ENCODE peak calls at places on chromosomes 4 and X, in eight cellular contexts. Z is SK-N-SH, G is K562, N is HCT116, B is transverse colon, C is suprapubic skin, I is vagina, V is prostate gland. A is an unnamed sample. For H3K4me1, the result is how much of the 10 kb centered on the place peaks cover.

GRCh38 chr4:84221704-84222103 is 277.4 kb downstream of the NKX6-1 start:
- DNase-seq in Z (no peak), V (no peak), N (no peak), I (no peak), G (no peak), B (no peak), C (no peak), A (no peak)

GRCh38 chr4:3500634-3501101 is 31.6 kb downstream of the LRPAP1 start:
- DNase-seq in C (no peak), I (no peak), B (no peak), Z (no peak), G (no peak), V (no peak), N (no peak), A (no peak)

GRCh38 chr4:88981571-88981970 is 75.4 kb downstream of the FAM13A start:
- DNase-seq in G (no peak), I (no peak), B (no peak), Z (no peak), N (no peak), C (no peak), V (no peak), A (no peak)

GRCh38 chrX:147476008-147476407 is 435.7 kb upstream of the FMR1 start:
- DNase-seq in I (no peak), V (no peak), B (peak), Z (peak), G (peak), N (no peak), C (no peak), A (no peak)

GRCh38 chr4:8585721-8586161 is 5.5 kb downstream of the GPR78 start:
- DNase-seq in Z (no peak), V (no peak), N (no peak), C (peak), B (no peak), I (no peak), G (no peak), A (no peak)

GRCh38 chr4:119646347-119647071 is 17.9 kb upstream of the PDE5A start:
- DNase-seq in V (peak), G (no peak), N (no peak), I (no peak), C (no peak), B (peak), Z (no peak), A (no peak)

GRCh38 chrX:68196939-68197791 is 236.1 kb downstream of the OPHN1 start:
- DNase-seq in Z (peak), N (peak), V (peak), G (peak), I (no peak), B (peak), C (no peak), A (no peak)

GRCh38 chr4:5471691-5472090 is 236.7 kb downstream of the EVC2 start:
- DNase-seq in N (no peak), V (no peak), I (no peak), Z (no peak), G (no peak), C (peak), B (no peak), A (no peak)

GRCh38 chr4:173498023-173498422 is 32.0 kb downstream of the HAND2 start:
- DNase-seq in B (no peak), G (no peak), V (no peak), I (no peak), C (no peak), N (no peak), Z (no peak), A (no peak)

DNA sequence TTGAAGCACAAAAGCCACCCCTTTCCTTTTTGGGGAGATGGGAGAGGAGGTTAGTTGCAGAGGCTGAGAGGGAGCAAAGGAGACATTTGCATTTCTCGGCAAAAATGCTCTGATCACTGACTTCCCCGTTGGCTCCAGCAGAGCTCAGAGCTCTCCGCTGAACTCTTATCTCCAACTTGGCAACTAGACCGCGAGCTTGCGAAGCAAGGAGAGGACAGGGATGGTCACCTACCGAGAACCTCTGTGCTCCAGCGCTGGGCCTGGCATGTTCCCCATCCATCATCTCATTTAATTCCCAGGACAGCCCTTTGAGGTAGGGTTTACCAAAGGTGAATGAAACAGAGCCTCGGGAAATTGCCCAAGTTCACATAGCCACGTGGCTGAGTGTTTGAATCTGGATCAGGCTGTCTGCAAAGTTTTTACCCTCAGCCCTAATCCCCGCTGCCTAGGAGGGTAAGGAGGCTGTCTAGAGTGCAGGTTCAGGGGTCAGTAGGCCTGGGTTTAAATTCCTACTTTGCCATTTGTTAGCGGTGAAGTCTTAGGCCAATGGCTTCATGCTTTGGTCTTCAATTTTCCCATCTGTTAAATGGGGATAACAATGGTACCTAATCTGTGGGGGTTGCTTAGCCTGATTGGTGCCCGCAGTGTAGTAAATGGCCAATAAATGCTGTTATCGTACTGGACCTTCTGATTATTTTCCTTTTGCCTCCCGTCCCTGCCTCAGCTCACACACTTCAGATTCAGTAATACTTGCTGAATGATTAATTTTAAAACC is 3.8 kb upstream of the CITED1 start:
- DNase-seq in B (no peak), G (no peak), C (no peak), I (peak), V (no peak), Z (no peak), N (no peak), A (no peak)
- H3K4me3 ChIP-seq in B (peak), G (peak), C (peak), I (peak), V (no peak), Z (peak), N (peak), A (no peak)

GRCh38 chr4:113012122-113012725 is 37.2 kb upstream of the ANK2 start:
- DNase-seq in Z (peak), C (no peak), I (no peak), G (no peak), V (no peak), B (no peak), N (no peak), A (no peak)

GRCh38 chr4:113016377-113016776 is 33.1 kb upstream of the ANK2 start:
- DNase-seq in B (no peak), V (no peak), Z (no peak), G (no peak), C (no peak), I (no peak), N (no peak), A (no peak)

GRCh38 chr4:113013746-113014145 is 35.7 kb upstream of the ANK2 start:
- DNase-seq in C (no peak), V (no peak), I (no peak), G (no peak), Z (no peak), N (no peak), B (no peak), A (no peak)

GRCh38 chr4:113008726-113009125 is 40.7 kb upstream of the ANK2 start:
- DNase-seq in C (no peak), I (no peak), B (no peak), N (no peak), Z (no peak), G (no peak), V (no peak), A (no peak)

DNA sequence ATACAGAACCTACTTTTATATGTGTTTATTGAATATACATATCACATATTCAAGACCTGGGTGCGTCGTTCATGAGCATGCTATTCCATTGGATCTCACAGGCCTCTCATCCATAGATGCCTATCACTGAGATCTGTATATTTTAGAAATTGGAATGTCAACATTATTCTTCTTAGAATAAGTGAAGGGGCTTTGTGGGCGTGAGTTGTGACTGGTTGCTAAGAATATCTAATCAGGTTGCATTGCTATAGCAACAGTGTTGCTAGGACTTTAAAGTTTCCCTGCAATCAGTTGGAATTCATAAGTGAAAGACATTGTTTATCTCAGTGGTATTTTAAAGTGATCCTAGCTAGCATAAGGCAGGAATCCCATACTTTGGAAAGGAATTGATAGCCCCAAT is 36.7 kb upstream of the ANK2 start:
- DNase-seq in N (no peak), G (no peak), V (no peak), I (no peak), B (no peak), C (no peak), Z (peak), A (no peak)
- TF ChIP-seq POLR2AphosphoS5 in N (no peak), G (no peak), V (no peak), I (no peak), B (no peak), C (no peak), Z (no peak), A (no peak)

DNA sequence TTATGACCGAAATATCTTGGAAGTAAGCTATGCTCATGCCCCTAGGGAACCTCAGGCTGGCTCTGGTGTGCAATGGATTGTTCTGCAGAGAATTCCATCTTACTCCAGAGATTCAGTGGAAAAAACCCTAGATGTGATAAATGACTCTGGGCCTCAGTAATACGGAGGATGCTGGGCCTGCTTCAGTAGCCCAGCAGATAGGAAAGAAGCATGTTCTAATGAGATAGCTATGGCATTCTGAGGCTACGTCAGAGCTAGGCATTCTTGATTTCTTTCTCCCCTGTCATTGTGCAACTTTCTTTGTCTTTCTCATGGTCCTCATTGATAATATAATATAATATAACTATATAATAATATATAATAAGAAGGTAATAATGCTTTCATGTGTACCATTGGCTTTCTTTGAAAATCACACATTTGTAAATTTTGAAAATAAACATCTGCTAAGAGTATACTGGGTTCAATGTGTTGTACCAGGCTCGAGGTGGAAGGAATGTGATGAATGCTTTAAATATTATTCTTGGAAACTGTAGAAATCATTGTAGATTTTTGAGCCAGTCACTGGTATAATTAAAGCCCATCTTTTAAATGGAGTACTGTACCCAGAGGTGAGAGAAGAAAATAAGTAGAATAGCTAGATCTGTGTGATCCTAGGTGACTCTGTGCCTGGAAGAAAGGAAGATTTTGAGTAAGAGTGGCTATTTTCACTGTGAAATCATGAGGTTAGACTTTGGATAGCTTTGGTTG is 152.0 kb downstream of the IL15 start:
- DNase-seq in Z (no peak), V (no peak), N (no peak), C (no peak), I (no peak), G (no peak), B (no peak), A (no peak)
- H3K4me1 ChIP-seq in Z (under half), V (under half), N (under half), C (under half), I (under half), G (under half), B (under half), A (under half)

GRCh38 chrX:129979207-129979920 is 3.1 kb upstream of the BCORL1 start:
- DNase-seq in B (peak), G (no peak), N (no peak), Z (no peak), C (no peak), I (no peak), V (no peak), A (peak)

GRCh38 chrX:129980540-129981206 is 1.8 kb upstream of the BCORL1 start:
- DNase-seq in I (no peak), B (peak), C (no peak), G (no peak), Z (peak), N (no peak), V (no peak), A (peak)

GRCh38 chrX:129981752-129982299 is 609 bp upstream of the BCORL1 start:
- DNase-seq in N (no peak), B (peak), V (no peak), I (no peak), Z (peak), C (no peak), G (peak), A (no peak)

GRCh38 chrX:129981207-129981553 is 1.3 kb upstream of the BCORL1 start:
- DNase-seq in G (no peak), B (no peak), I (no peak), V (no peak), Z (no peak), N (no peak), C (no peak), A (no peak)

DNA sequence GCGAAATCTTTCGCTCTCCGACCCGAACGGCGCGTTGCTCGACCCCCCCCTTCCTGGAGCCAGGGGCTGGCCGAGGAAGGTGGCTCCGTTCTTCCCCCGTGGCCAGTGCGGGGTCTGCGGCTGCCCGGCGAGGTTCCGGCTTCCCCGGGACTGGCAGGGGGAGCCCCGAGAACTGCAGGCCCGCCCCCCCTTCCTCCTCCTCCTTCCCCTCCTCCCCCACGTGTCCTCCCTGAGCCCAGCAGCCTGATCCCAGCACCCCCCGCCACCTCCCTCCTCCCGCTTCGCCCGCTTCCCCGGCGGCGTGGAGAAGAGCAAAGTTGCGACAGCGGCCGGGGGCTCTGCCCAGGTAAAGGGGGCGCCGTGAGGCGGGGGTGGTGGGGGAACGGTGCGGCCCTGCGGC is 2.4 kb upstream of the BCORL1 start:
- DNase-seq in B (peak), V (no peak), Z (peak), I (no peak), G (no peak), N (no peak), C (no peak), A (peak)
- H3K4me3 ChIP-seq in B (no peak), V (no peak), Z (no peak), I (peak), G (no peak), N (no peak), C (no peak), A (no peak)

GRCh38 chr4:154658680-154659402 is 46.4 kb upstream of the FGG start:
- DNase-seq in C (no peak), N (no peak), I (no peak), B (no peak), G (no peak), Z (no peak), V (no peak), A (no peak)

GRCh38 chr4:154660052-154660451 is 47.6 kb upstream of the FGG start:
- DNase-seq in B (no peak), I (no peak), V (no peak), G (no peak), C (no peak), N (no peak), Z (no peak), A (no peak)
- TF ChIP-seq POLR2AphosphoS5 in B (no peak), I (no peak), V (no peak), G (no peak), C (no peak), N (no peak), Z (no peak), A (no peak)

GRCh38 chr4:184142121-184143000 is 75.3 kb downstream of the ENPP6 start:
- DNase-seq in I (no peak), Z (no peak), V (no peak), N (no peak), C (no peak), G (no peak), B (no peak), A (no peak)

GRCh38 chr4:184147858-184148799 is 69.5 kb downstream of the ENPP6 start:
- DNase-seq in C (no peak), Z (no peak), I (no peak), V (no peak), B (no peak), G (no peak), N (no peak), A (no peak)

GRCh38 chr4:184143770-184144564 is 73.7 kb downstream of the ENPP6 start:
- DNase-seq in Z (no peak), I (no peak), G (no peak), C (no peak), B (no peak), N (no peak), V (no peak), A (no peak)

GRCh38 chr4:184146951-184147350 is 70.7 kb downstream of the ENPP6 start:
- DNase-seq in C (no peak), V (no peak), N (no peak), B (no peak), G (no peak), Z (no peak), I (no peak), A (no peak)

GRCh38 chr4:184145596-184145995 is 72.1 kb downstream of the ENPP6 start:
- DNase-seq in V (no peak), B (no peak), Z (no peak), N (no peak), G (no peak), I (no peak), C (no peak), A (no peak)
- H3K4me1 ChIP-seq in V (under half), B (under half), Z (under half), N (under half), G (under half), I (under half), C (under half), A (under half)

GRCh38 chr4:6563935-6564645 is 10.9 kb upstream of the MAN2B2 start:
- DNase-seq in N (no peak), Z (no peak), B (no peak), V (no peak), G (no peak), I (no peak), C (no peak), A (peak)
- H3K4me3 ChIP-seq in N (no peak), Z (peak), B (peak), V (peak), G (no peak), I (peak), C (peak), A (peak)

GRCh38 chr4:48147621-48148020 is 13.6 kb upstream of the TXK start:
- DNase-seq in N (no peak), I (no peak), V (no peak), B (no peak), G (no peak), C (no peak), Z (no peak), A (no peak)

GRCh38 chr4:48149971-48150370 is 15.9 kb upstream of the TXK start:
- DNase-seq in V (no peak), G (no peak), I (no peak), N (no peak), B (no peak), C (no peak), Z (no peak), A (no peak)

GRCh38 chr4:48153791-48154550 is 19.9 kb upstream of the TXK start:
- DNase-seq in V (no peak), C (no peak), I (no peak), B (no peak), Z (no peak), G (no peak), N (no peak), A (no peak)

GRCh38 chr4:48152259-48152658 is 18.2 kb upstream of the TXK start:
- DNase-seq in G (no peak), I (no peak), C (no peak), Z (no peak), B (no peak), N (no peak), V (no peak), A (no peak)
- TF ChIP-seq POLR2AphosphoS5 in G (no peak), I (no peak), C (no peak), Z (no peak), B (no peak), N (no peak), V (no peak), A (no peak)

GRCh38 chr4:185205697-185206342 is 2.0 kb upstream of the CFAP97 start:
- DNase-seq in Z (no peak), G (no peak), N (no peak), C (no peak), B (no peak), V (no peak), I (no peak), A (no peak)
- H3K4me1 ChIP-seq in Z (under half), G (under half), N (under half), C (under half), B (under half), V (under half), I (under half), A (under half)

A was measured in upper lobe of left lung.